ENCODE peak calls at places on chromosomes 6 and 20, in ten cellular contexts. D is aorta; K is psoas muscle; F is endodermal cell; U is GM12878; Q is cardiac muscle cell; R is suprapubic skin; M is CD8-positive, alpha-beta memory T cell; L is colonic mucosa; A is PC-9. J is an unnamed sample.

GRCh38 chr6:84417261-84417660 is 189.8 kb upstream of the CEP162 start:
- DNase-seq in D (no peak), K (no peak), F (no peak), U (no peak), Q (no peak), R (no peak), M (no peak), L (no peak), A (peak), J (no peak)

GRCh38 chr20:53840462-53841000 is 229.9 kb downstream of the BCAS1 start:
- DNase-seq in D (no peak), K (no peak), F (no peak), U (no peak), Q (no peak), R (no peak), M (no peak), L (no peak), A (no peak), J (no peak)

GRCh38 chr6:31820051-31820389 is 4.7 kb downstream of the HSPA1A start:
- DNase-seq in D (no peak), K (no peak), F (no peak), U (no peak), Q (no peak), R (no peak), M (no peak), L (peak), A (no peak), J (no peak)

GRCh38 chr6:16158943-16159557 is 30.2 kb downstream of the MYLIP start:
- DNase-seq in D (no peak), K (no peak), F (no peak), U (no peak), Q (no peak), R (no peak), M (no peak), L (no peak), A (no peak), J (peak)

GRCh38 chr6:36678488-36679042 is at the start of gene CDKN1A:
- DNase-seq in D (peak), K (peak), F (peak), U (no peak), Q (peak), R (peak), M (peak), L (peak), A (peak), J (peak)

GRCh38 chr6:39335780-39336541 is 13.5 kb upstream of the KCNK16 start:
- DNase-seq in D (no peak), K (no peak), F (no peak), U (no peak), Q (peak), R (no peak), M (no peak), L (peak), A (no peak), J (no peak)

GRCh38 chr20:36175016-36175415 is 20.5 kb downstream of the EPB41L1 start:
- DNase-seq in D (no peak), K (no peak), F (no peak), U (no peak), Q (no peak), R (no peak), M (no peak), L (no peak), A (no peak), J (no peak)

GRCh38 chr6:142152731-142153130 is 5.7 kb downstream of the VTA1 start:
- DNase-seq in D (no peak), K (no peak), F (no peak), U (no peak), Q (peak), R (no peak), M (no peak), L (no peak), A (no peak), J (no peak)

GRCh38 chr6:88982720-88983119 is 19.3 kb upstream of the RNGTT start:
- DNase-seq in D (no peak), K (peak), F (no peak), U (peak), Q (peak), R (peak), M (no peak), L (no peak), A (peak), J (no peak)

GRCh38 chr6:168990352-168990751 is 263.3 kb downstream of the THBS2 start:
- DNase-seq in D (no peak), K (no peak), F (no peak), U (no peak), Q (no peak), R (no peak), M (no peak), L (no peak), A (no peak), J (no peak)

GRCh38 chr20:50321797-50322480 is 131.3 kb downstream of the CEBPB start:
- DNase-seq in D (peak), K (no peak), F (peak), U (no peak), Q (peak), R (no peak), M (no peak), L (no peak), A (no peak), J (peak)

GRCh38 chr6:170393807-170394399 is 87.3 kb downstream of the FAM120B start:
- DNase-seq in D (no peak), K (no peak), F (no peak), U (no peak), Q (no peak), R (no peak), M (no peak), L (no peak), A (no peak), J (no peak)

GRCh38 chr20:22601361-22602141 is 17.2 kb upstream of the FOXA2 start:
- DNase-seq in D (no peak), K (no peak), F (peak), U (no peak), Q (no peak), R (no peak), M (no peak), L (no peak), A (peak), J (no peak)

GRCh38 chr6:4809999-4810918 is 34.1 kb downstream of the CDYL start:
- DNase-seq in D (no peak), K (no peak), F (no peak), U (no peak), Q (peak), R (no peak), M (no peak), L (no peak), A (peak), J (no peak)

GRCh38 chr6:1689141-1689540 is 79.4 kb downstream of the FOXC1 start:
- DNase-seq in D (no peak), K (no peak), F (no peak), U (no peak), Q (no peak), R (no peak), M (no peak), L (no peak), A (peak), J (no peak)

GRCh38 chr20:50561379-50562078 is 51.3 kb downstream of the PTPN1 start:
- DNase-seq in D (peak), K (no peak), F (no peak), U (no peak), Q (peak), R (no peak), M (no peak), L (no peak), A (peak), J (no peak)

GRCh38 chr20:4160761-4161305 is 145.5 kb upstream of the RNF24 start:
- DNase-seq in D (peak), K (no peak), F (peak), U (no peak), Q (peak), R (no peak), M (no peak), L (no peak), A (peak), J (peak)

GRCh38 chr6:30886897-30887255 is 2.6 kb downstream of the DDR1 start:
- DNase-seq in D (no peak), K (no peak), F (no peak), U (no peak), Q (no peak), R (no peak), M (no peak), L (no peak), A (no peak), J (peak)

GRCh38 chr6:3013486-3013885 is 13.8 kb downstream of the NQO2 start:
- DNase-seq in D (no peak), K (no peak), F (peak), U (no peak), Q (peak), R (no peak), M (no peak), L (no peak), A (peak), J (no peak)

GRCh38 chr6:108922499-108922898 is 74.3 kb downstream of the ARMC2 start:
- DNase-seq in D (no peak), K (no peak), F (no peak), U (no peak), Q (no peak), R (no peak), M (no peak), L (no peak), A (no peak), J (no peak)

DNA sequence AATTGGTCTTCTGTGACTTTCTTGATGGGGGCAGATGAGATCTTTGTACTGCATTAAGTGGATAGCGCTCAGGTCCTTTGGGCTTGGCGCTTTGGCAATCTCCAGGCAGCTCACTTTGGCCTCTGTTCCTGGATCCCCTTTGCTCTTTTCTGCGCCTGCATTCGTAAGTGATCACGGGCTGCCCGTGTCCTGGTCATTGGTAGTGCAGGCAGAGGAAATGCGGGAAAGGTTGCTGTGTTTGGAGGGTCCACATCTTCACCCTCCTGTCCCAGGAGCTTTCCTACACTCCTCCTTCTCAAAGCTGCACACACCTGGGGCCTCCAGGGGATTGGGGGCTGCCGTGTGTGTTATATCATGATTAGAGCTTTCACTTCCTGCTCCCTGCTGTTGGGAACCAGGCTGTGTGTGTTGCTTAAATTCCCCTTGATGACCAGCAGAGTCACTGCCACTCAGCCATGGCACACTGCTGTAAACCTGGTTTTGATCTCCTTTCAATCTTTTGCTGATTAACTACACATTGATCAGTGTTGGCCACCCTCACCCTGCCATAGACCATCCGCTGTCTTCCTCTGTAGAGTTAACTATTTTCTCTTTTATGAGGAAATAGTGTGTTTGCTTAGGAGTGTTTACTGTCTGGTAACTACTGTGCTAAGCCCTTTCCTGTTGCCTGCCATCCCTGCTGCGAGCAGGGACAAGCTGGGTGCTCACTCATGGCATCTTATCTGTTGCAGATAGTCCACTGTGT is 13.0 kb upstream of the SNHG17 start:
- DNase-seq in D (peak), K (no peak), F (peak), U (no peak), Q (no peak), R (no peak), M (no peak), L (no peak), A (no peak), J (no peak)
- H3K27ac ChIP-seq in D (no peak), K (no peak), F (no peak), U (peak), Q (no peak), R (no peak), M (peak), L (peak), A (no peak), J (no peak)

DNA sequence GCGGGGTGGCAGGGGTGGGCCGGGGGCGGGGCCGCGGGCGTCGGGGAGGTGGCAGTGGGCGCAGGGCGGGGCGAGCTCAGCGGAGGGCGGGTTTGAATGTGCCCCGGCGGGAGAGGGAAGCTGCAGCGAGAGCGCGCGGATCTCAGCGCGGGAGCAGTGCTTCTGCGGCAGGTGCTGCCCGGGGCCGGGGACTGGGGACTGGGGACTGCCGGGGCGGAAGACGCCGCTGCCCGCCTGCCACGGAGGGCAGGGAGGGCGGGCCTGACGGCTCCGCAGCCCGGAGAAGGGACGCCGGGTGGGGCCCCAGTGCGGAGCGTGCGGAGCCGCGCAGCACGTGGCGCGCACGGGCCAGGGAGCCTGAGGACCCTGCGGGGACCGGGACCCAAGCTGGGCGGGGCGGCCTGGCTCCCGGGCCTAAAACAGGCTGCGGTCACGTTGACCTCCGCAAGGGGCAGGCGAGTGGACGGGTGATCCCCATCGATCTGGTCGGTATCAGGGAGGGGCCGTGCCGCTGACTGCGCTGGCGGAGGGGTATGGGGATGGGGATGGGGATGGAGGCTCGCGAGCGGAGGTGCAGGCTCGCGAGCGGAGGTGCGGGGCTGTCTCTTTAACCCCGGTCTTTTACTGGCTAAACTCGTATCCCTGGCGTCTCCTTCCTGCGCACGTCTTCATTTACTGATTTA is at the start of gene SLC29A1:
- DNase-seq in D (peak), K (peak), F (peak), U (no peak), Q (peak), R (peak), M (peak), L (peak), A (peak), J (peak)
- H3K4me3 ChIP-seq in D (peak), K (peak), F (peak), U (peak), Q (peak), R (peak), M (peak), L (peak), A (peak), J (peak)

GRCh38 chr6:6714498-6715360 is 126.2 kb downstream of the LY86 start:
- DNase-seq in D (no peak), K (no peak), F (no peak), U (no peak), Q (no peak), R (no peak), M (no peak), L (no peak), A (no peak), J (no peak)
- H3K27ac ChIP-seq in D (no peak), K (peak), F (no peak), U (no peak), Q (no peak), R (peak), M (no peak), L (peak), A (no peak), J (no peak)

DNA sequence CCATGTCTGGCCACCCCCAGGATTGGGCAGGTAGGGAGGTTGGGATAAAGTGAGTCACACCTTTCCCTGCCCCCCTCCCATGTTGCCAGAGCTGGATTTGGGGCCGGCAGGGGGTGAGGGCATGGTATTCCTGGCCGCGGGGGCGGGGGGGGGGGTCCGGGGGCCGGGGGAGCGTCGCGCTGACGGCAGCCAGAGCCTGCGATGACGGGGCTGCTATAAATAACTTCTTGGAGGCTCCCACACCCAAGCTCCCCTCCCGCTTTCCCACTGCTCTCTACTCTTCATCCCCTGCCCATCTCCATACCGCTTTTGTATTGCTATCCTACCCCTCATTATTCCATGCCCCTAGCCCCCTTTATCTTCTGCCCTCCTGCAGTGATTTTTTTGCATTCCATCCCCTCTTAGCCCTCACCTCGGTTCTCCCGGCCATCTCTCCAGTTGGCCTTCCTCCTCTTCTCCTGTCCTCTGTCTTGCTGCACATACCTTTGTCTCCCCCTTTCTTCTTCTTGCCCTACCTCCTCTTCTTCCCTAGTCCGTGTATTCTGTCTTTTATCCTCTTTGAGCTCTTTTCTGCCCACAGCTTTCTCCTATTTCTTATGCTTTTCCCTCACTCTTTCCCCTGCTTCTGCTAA is 13.8 kb downstream of the SYNGAP1 start:
- DNase-seq in D (no peak), K (no peak), F (peak), U (no peak), Q (peak), R (peak), M (no peak), L (no peak), A (no peak), J (peak)
- H3K4me3 ChIP-seq in D (no peak), K (no peak), F (no peak), U (no peak), Q (peak), R (no peak), M (no peak), L (no peak), A (no peak), J (peak)

J was measured in dorsolateral prefrontal cortex.